ENCODE peak calls at places on chromosomes 16 and 17, in ten cellular contexts. S is anterior cingulate cortex; U is neural crest cell; V is T follicular helper cell; X is CD4-positive, alpha-beta T cell; O is GM04503; C is activated CD4-positive, alpha-beta T cell treated with anti-CD3 and anti-CD28 coated beads, Interleukin-2, amount 50 U/mL, for 4 hours; L is upper lobe of left lung; Y is NCI-H187; Z is NCI-H1092 treated with DMSO at 0.1 percent for 48 hours. A is an unnamed sample.

GRCh38 chr16:897200-897543 is 73.6 kb downstream of the LMF1 start:
- DNase-seq in S (no peak), U (no peak), V (no peak), X (no peak), O (no peak), C (no peak), L (peak), Y (no peak), Z (no peak), A (no peak)

GRCh38 chr17:81261582-81262336 is 22.6 kb downstream of the NDUFAF8 start:
- DNase-seq in S (no peak), U (no peak), V (no peak), X (no peak), O (no peak), C (no peak), L (peak), Y (no peak), Z (no peak), A (no peak)

GRCh38 chr17:79706931-79707382 is 23.8 kb upstream of the ENPP7 start:
- DNase-seq in S (no peak), U (no peak), V (no peak), X (no peak), O (no peak), C (no peak), L (no peak), Y (no peak), Z (no peak), A (no peak)

GRCh38 chr17:60435244-60436170 is 13.2 kb downstream of the CHCT1 start:
- DNase-seq in S (peak), U (peak), V (peak), X (peak), O (peak), C (peak), L (no peak), Y (peak), Z (peak), A (peak)

GRCh38 chr16:53198933-53199332 is 144.1 kb downstream of the CHD9 start:
- DNase-seq in S (no peak), U (no peak), V (no peak), X (no peak), O (no peak), C (no peak), L (no peak), Y (no peak), Z (no peak), A (no peak)

GRCh38 chr17:42214156-42214555 is 19.9 kb upstream of the GHDC start:
- DNase-seq in S (no peak), U (no peak), V (no peak), X (no peak), O (no peak), C (no peak), L (no peak), Y (no peak), Z (no peak), A (no peak)

GRCh38 chr16:73056911-73057310 is 9.0 kb upstream of the ZFHX3 start:
- DNase-seq in S (no peak), U (no peak), V (no peak), X (no peak), O (no peak), C (no peak), L (no peak), Y (no peak), Z (peak), A (no peak)

GRCh38 chr17:15944720-15945492 is at the start of gene ADORA2B:
- DNase-seq in S (no peak), U (peak), V (no peak), X (peak), O (no peak), C (peak), L (peak), Y (no peak), Z (peak), A (peak)